ENCODE peak calls at places on chromosomes 4 and X, in eight cellular contexts. J, T, Z, P, X, G, S and I are unnamed samples.

GRCh38 chrX:16770970-16771482 is 15.2 kb upstream of the TXLNG start:
- DNase-seq in J (no peak), T (no peak), Z (no peak), P (no peak), X (no peak), G (no peak), S (no peak), I (no peak)

GRCh38 chr4:89111833-89112563 is 665 bp downstream of the TIGD2 start:
- DNase-seq in J (no peak), T (peak; percentile 22), Z (peak; percentile 97), P (no peak), X (peak; percentile 25), G (no peak), S (peak; percentile 99), I (no peak)

GRCh38 chr4:38865445-38865844 is 2.2 kb upstream of the FAM114A1 start:
- DNase-seq in J (no peak), T (peak; percentile 34), Z (no peak), P (no peak), X (peak; percentile 61), G (no peak), S (no peak), I (no peak)

GRCh38 chrX:40207626-40208025 is 109.9 kb upstream of the BCOR start:
- DNase-seq in J (no peak), T (no peak), Z (no peak), P (no peak), X (no peak), G (no peak), S (peak; percentile 12), I (no peak)

GRCh38 chr4:112348488-112349158 is 51.5 kb downstream of the ALPK1 start:
- DNase-seq in J (peak; percentile 63), T (no peak), Z (peak; percentile 82), P (peak; percentile 78), X (no peak), G (peak; percentile 69), S (peak; percentile 67), I (no peak)

GRCh38 chr4:6658635-6659075 is 18.2 kb downstream of the MRFAP1 start:
- DNase-seq in J (peak; percentile 47), T (peak; percentile 23), Z (peak; percentile 72), P (no peak), X (peak; percentile 28), G (peak; percentile 59), S (no peak), I (peak; percentile 78)

GRCh38 chrX:140389331-140389730 is 115.5 kb downstream of the SOX3 start:
- DNase-seq in J (no peak), T (peak; percentile 40), Z (no peak), P (no peak), X (peak; percentile 16), G (no peak), S (no peak), I (no peak)

GRCh38 chrX:10106801-10107200 is 50.0 kb upstream of the CLCN4 start:
- DNase-seq in J (no peak), T (no peak), Z (no peak), P (no peak), X (peak; percentile 46), G (no peak), S (no peak), I (no peak)

GRCh38 chr4:127601029-127601428 is 31.7 kb upstream of the INTU start:
- DNase-seq in J (no peak), T (no peak), Z (peak; percentile 58), P (no peak), X (no peak), G (no peak), S (peak; percentile 35), I (no peak)

GRCh38 chr4:122914292-122914904 is 8.0 kb downstream of the NUDT6 start:
- DNase-seq in J (peak; percentile 44), T (no peak), Z (peak; percentile 64), P (no peak), X (no peak), G (no peak), S (peak; percentile 55), I (no peak)

GRCh38 chr4:173958445-173958844 is 325.0 kb downstream of the FBXO8 start:
- DNase-seq in J (peak; percentile 14), T (no peak), Z (peak; percentile 36), P (no peak), X (no peak), G (no peak), S (peak; percentile 58), I (no peak)

GRCh38 chr4:176077561-176077960 is 11.9 kb downstream of the WDR17 start:
- DNase-seq in J (no peak), T (no peak), Z (no peak), P (no peak), X (no peak), G (no peak), S (peak; percentile 40), I (no peak)

GRCh38 chrX:72536542-72536941 is 36.1 kb downstream of the HDAC8 start:
- DNase-seq in J (no peak), T (no peak), Z (no peak), P (no peak), X (no peak), G (no peak), S (no peak), I (no peak)

GRCh38 chr4:152500308-152500707 is 35.6 kb downstream of the FBXW7 start:
- DNase-seq in J (no peak), T (no peak), Z (no peak), P (no peak), X (no peak), G (no peak), S (no peak), I (no peak)

GRCh38 chr4:184448828-184449227 is 25.5 kb downstream of the IRF2 start:
- DNase-seq in J (peak; percentile 70), T (no peak), Z (peak; percentile 83), P (no peak), X (peak; percentile 44), G (no peak), S (no peak), I (no peak)

GRCh38 chrX:45767021-45767491 is 566.4 kb upstream of the DIPK2B start:
- DNase-seq in J (peak; percentile 61), T (no peak), Z (peak; percentile 73), P (no peak), X (no peak), G (no peak), S (peak; percentile 61), I (no peak)

GRCh38 chr4:84379881-84380618 is 119.0 kb downstream of the NKX6-1 start:
- DNase-seq in J (peak; percentile 17), T (no peak), Z (peak; percentile 7), P (no peak), X (no peak), G (no peak), S (peak; percentile 41), I (no peak)

GRCh38 chr4:155025762-155026457 is 182.5 kb upstream of the NPY2R start:
- DNase-seq in J (peak; percentile 57), T (peak; percentile 36), Z (peak; percentile 81), P (peak; percentile 46), X (peak; percentile 60), G (peak; percentile 15), S (peak; percentile 13), I (no peak)

GRCh38 chr4:56757270-56757746 is 64.2 kb downstream of the SPINK2 start:
- DNase-seq in J (no peak), T (no peak), Z (peak; percentile 55), P (no peak), X (peak; percentile 55), G (no peak), S (peak; percentile 74), I (no peak)
- TF ChIP-seq CTCF in J (no peak), T (no peak), Z (no peak), P (no peak), X (no peak), G (no peak), S (no peak), I (no peak)

GRCh38 chr4:10100734-10101216 is 15.8 kb downstream of the WDR1 start:
- DNase-seq in J (no peak), T (no peak), Z (no peak), P (no peak), X (peak; percentile 42), G (no peak), S (peak; percentile 54), I (no peak)
- H3K36me3 ChIP-seq in J (peaks cover 14% of the 10 kb centered on the region), T (peaks cover 4% of the 10 kb centered on the region), Z (peaks cover 35% of the 10 kb centered on the region), P (peaks cover 23% of the 10 kb centered on the region), X (no peaks in the 10 kb centered on the region), G (peaks cover 95% of the 10 kb centered on the region), S (peaks cover 46% of the 10 kb centered on the region), I (peaks cover 49% of the 10 kb centered on the region)

DNA sequence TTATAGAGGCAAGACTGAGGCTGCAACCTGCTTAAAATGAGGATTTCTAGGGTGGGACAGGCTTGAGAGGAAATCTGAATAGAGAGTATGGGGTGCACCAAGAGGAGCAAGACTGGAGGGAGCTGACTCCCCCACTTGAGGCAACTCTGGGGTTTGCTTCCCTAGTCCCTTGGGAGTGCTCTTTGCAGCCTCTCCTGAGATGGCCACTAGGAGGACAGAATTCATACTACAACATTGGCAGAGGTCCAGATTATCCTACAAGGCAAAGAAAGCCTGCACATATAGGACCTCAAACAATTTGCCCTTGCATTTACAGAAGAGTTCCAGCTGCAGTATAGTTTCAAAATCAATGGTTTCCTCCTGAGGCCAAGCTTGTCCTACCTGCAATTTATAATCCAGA is 830.9 kb downstream of the TECRL start:
- DNase-seq in J (no peak), T (no peak), Z (no peak), P (peak; percentile 15), X (no peak), G (no peak), S (peak; percentile 1), I (no peak)
- TF ChIP-seq CTCF in J (no peak), T (no peak), Z (no peak), P (peak; percentile 44), X (no peak), G (no peak), S (no peak), I (no peak)

GRCh38 chrX:134478374-134478773 is 18.4 kb downstream of the HPRT1 start:
- DNase-seq in J (no peak), T (no peak), Z (no peak), P (no peak), X (no peak), G (no peak), S (no peak), I (no peak)

GRCh38 chrX:134472041-134472440 is 12.1 kb downstream of the HPRT1 start:
- DNase-seq in J (no peak), T (no peak), Z (no peak), P (no peak), X (no peak), G (no peak), S (no peak), I (no peak)

GRCh38 chrX:134481339-134481738 is 21.4 kb downstream of the HPRT1 start:
- DNase-seq in J (no peak), T (no peak), Z (no peak), P (no peak), X (no peak), G (no peak), S (no peak), I (no peak)

GRCh38 chrX:134480061-134480460 is 20.1 kb downstream of the HPRT1 start:
- DNase-seq in J (no peak), T (no peak), Z (peak; percentile 28), P (no peak), X (no peak), G (no peak), S (peak; percentile 80), I (no peak)

DNA sequence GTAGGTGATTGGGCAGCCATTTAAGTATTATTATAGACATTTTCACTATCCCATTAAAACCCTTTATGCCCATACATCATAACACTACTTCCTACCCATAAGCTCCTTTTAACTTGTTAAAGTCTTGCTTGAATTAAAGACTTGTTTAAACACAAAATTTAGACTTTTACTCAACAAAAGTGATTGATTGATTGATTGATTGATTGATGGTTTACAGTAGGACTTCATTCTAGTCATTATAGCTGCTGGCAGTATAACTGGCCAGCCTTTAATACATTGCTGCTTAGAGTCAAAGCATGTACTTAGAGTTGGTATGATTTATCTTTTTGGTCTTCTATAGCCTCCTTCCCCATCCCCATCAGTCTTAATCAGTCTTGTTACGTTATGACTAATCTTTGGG is 16.3 kb downstream of the HPRT1 start:
- DNase-seq in J (no peak), T (no peak), Z (no peak), P (no peak), X (no peak), G (no peak), S (no peak), I (no peak)
- H3K36me3 ChIP-seq in J (no peaks in the 10 kb centered on the region), T (no peaks in the 10 kb centered on the region), Z (peaks cover 34% of the 10 kb centered on the region), P (peaks cover 5% of the 10 kb centered on the region), X (no peaks in the 10 kb centered on the region), G (peaks cover 18% of the 10 kb centered on the region), S (no peaks in the 10 kb centered on the region), I (no peaks in the 10 kb centered on the region)